ENCODE peak calls at places on chromosome 7, in ten cellular contexts. One of them, this sample, is unnamed.

GRCh38 chr7:130930260-130930659 is 196.3 kb upstream of the KLF14 start:
- DNase-seq in frontal cortex: no peak
- DNase-seq in neural crest cell: no peak
- DNase-seq in stimulated activated CD8-positive, alpha-beta memory T cell treated with anti-CD3 and anti-CD28 coated beads, Interleukin-4, amount 100 ng/mL, for 48 hours: peak
- DNase-seq in CD8-positive, alpha-beta T cell: peak
- DNase-seq in stimulated activated naive B cell treated with anti-CD40 and anti-IgM and Interleukin-4, amounts not matched to agents 10 μg/mL and 1 μg/mL and 100 μg/mL, for 72 hours: no peak
- DNase-seq in fibroblast of lung: no peak
- DNase-seq in NCI-H1105 treated with DMSO at 0.1 percent for 48 hours: no peak
- DNase-seq in endothelial cell: no peak
- DNase-seq in cardiac septum: no peak
- DNase-seq in this sample: no peak

GRCh38 chr7:27095897-27096755 is at the start of gene HOXA1:
- DNase-seq in CD8-positive, alpha-beta T cell: peak
- DNase-seq in cardiac septum: peak
- DNase-seq in stimulated activated CD8-positive, alpha-beta memory T cell treated with anti-CD3 and anti-CD28 coated beads, Interleukin-4, amount 100 ng/mL, for 48 hours: peak
- DNase-seq in frontal cortex: peak
- DNase-seq in stimulated activated naive B cell treated with anti-CD40 and anti-IgM and Interleukin-4, amounts not matched to agents 10 μg/mL and 1 μg/mL and 100 μg/mL, for 72 hours: peak
- DNase-seq in endothelial cell: peak
- DNase-seq in neural crest cell: peak
- DNase-seq in NCI-H1105 treated with DMSO at 0.1 percent for 48 hours: peak
- DNase-seq in fibroblast of lung: peak
- DNase-seq in this sample: peak

GRCh38 chr7:43513236-43513635 is 69.7 kb upstream of the STK17A start:
- DNase-seq in stimulated activated naive B cell treated with anti-CD40 and anti-IgM and Interleukin-4, amounts not matched to agents 10 μg/mL and 1 μg/mL and 100 μg/mL, for 72 hours: no peak
- DNase-seq in fibroblast of lung: no peak
- DNase-seq in cardiac septum: no peak
- DNase-seq in stimulated activated CD8-positive, alpha-beta memory T cell treated with anti-CD3 and anti-CD28 coated beads, Interleukin-4, amount 100 ng/mL, for 48 hours: no peak
- DNase-seq in CD8-positive, alpha-beta T cell: no peak
- DNase-seq in endothelial cell: no peak
- DNase-seq in neural crest cell: peak
- DNase-seq in NCI-H1105 treated with DMSO at 0.1 percent for 48 hours: peak
- DNase-seq in frontal cortex: peak
- DNase-seq in this sample: no peak

GRCh38 chr7:144827581-144828139 is 8.2 kb downstream of the TPK1 start:
- DNase-seq in cardiac septum: no peak
- DNase-seq in CD8-positive, alpha-beta T cell: no peak
- DNase-seq in fibroblast of lung: peak
- DNase-seq in neural crest cell: no peak
- DNase-seq in stimulated activated CD8-positive, alpha-beta memory T cell treated with anti-CD3 and anti-CD28 coated beads, Interleukin-4, amount 100 ng/mL, for 48 hours: no peak
- DNase-seq in stimulated activated naive B cell treated with anti-CD40 and anti-IgM and Interleukin-4, amounts not matched to agents 10 μg/mL and 1 μg/mL and 100 μg/mL, for 72 hours: no peak
- DNase-seq in frontal cortex: no peak
- DNase-seq in NCI-H1105 treated with DMSO at 0.1 percent for 48 hours: no peak
- DNase-seq in endothelial cell: no peak
- DNase-seq in this sample: no peak

GRCh38 chr7:14899065-14899464 is 3.5 kb downstream of the DGKB start:
- DNase-seq in CD8-positive, alpha-beta T cell: no peak
- DNase-seq in neural crest cell: no peak
- DNase-seq in endothelial cell: no peak
- DNase-seq in stimulated activated CD8-positive, alpha-beta memory T cell treated with anti-CD3 and anti-CD28 coated beads, Interleukin-4, amount 100 ng/mL, for 48 hours: no peak
- DNase-seq in fibroblast of lung: peak
- DNase-seq in stimulated activated naive B cell treated with anti-CD40 and anti-IgM and Interleukin-4, amounts not matched to agents 10 μg/mL and 1 μg/mL and 100 μg/mL, for 72 hours: no peak
- DNase-seq in cardiac septum: no peak
- DNase-seq in NCI-H1105 treated with DMSO at 0.1 percent for 48 hours: peak
- DNase-seq in frontal cortex: no peak
- DNase-seq in this sample: no peak

GRCh38 chr7:157671358-157672255 is 334.8 kb downstream of the DNAJB6 start:
- DNase-seq in fibroblast of lung: no peak
- DNase-seq in endothelial cell: no peak
- DNase-seq in CD8-positive, alpha-beta T cell: no peak
- DNase-seq in stimulated activated CD8-positive, alpha-beta memory T cell treated with anti-CD3 and anti-CD28 coated beads, Interleukin-4, amount 100 ng/mL, for 48 hours: no peak
- DNase-seq in neural crest cell: no peak
- DNase-seq in NCI-H1105 treated with DMSO at 0.1 percent for 48 hours: no peak
- DNase-seq in cardiac septum: peak
- DNase-seq in frontal cortex: no peak
- DNase-seq in stimulated activated naive B cell treated with anti-CD40 and anti-IgM and Interleukin-4, amounts not matched to agents 10 μg/mL and 1 μg/mL and 100 μg/mL, for 72 hours: no peak
- DNase-seq in this sample: no peak

GRCh38 chr7:116999316-116999715 is 46.0 kb downstream of the ST7 start:
- DNase-seq in stimulated activated naive B cell treated with anti-CD40 and anti-IgM and Interleukin-4, amounts not matched to agents 10 μg/mL and 1 μg/mL and 100 μg/mL, for 72 hours: no peak
- DNase-seq in neural crest cell: no peak
- DNase-seq in frontal cortex: no peak
- DNase-seq in CD8-positive, alpha-beta T cell: no peak
- DNase-seq in endothelial cell: no peak
- DNase-seq in NCI-H1105 treated with DMSO at 0.1 percent for 48 hours: no peak
- DNase-seq in cardiac septum: no peak
- DNase-seq in fibroblast of lung: peak
- DNase-seq in stimulated activated CD8-positive, alpha-beta memory T cell treated with anti-CD3 and anti-CD28 coated beads, Interleukin-4, amount 100 ng/mL, for 48 hours: no peak
- DNase-seq in this sample: no peak

GRCh38 chr7:128259131-128260056 is 18.3 kb downstream of the LEP start:
- DNase-seq in frontal cortex: no peak
- DNase-seq in endothelial cell: no peak
- DNase-seq in stimulated activated CD8-positive, alpha-beta memory T cell treated with anti-CD3 and anti-CD28 coated beads, Interleukin-4, amount 100 ng/mL, for 48 hours: no peak
- DNase-seq in stimulated activated naive B cell treated with anti-CD40 and anti-IgM and Interleukin-4, amounts not matched to agents 10 μg/mL and 1 μg/mL and 100 μg/mL, for 72 hours: no peak
- DNase-seq in fibroblast of lung: peak
- DNase-seq in cardiac septum: no peak
- DNase-seq in CD8-positive, alpha-beta T cell: no peak
- DNase-seq in NCI-H1105 treated with DMSO at 0.1 percent for 48 hours: no peak
- DNase-seq in neural crest cell: no peak
- DNase-seq in this sample: no peak

GRCh38 chr7:135204271-135204872 is 7.0 kb downstream of the WDR91 start:
- DNase-seq in fibroblast of lung: peak
- DNase-seq in NCI-H1105 treated with DMSO at 0.1 percent for 48 hours: no peak
- DNase-seq in stimulated activated naive B cell treated with anti-CD40 and anti-IgM and Interleukin-4, amounts not matched to agents 10 μg/mL and 1 μg/mL and 100 μg/mL, for 72 hours: no peak
- DNase-seq in frontal cortex: no peak
- DNase-seq in endothelial cell: no peak
- DNase-seq in cardiac septum: peak
- DNase-seq in neural crest cell: no peak
- DNase-seq in CD8-positive, alpha-beta T cell: no peak
- DNase-seq in stimulated activated CD8-positive, alpha-beta memory T cell treated with anti-CD3 and anti-CD28 coated beads, Interleukin-4, amount 100 ng/mL, for 48 hours: no peak
- DNase-seq in this sample: no peak

GRCh38 chr7:110407706-110408105 is 683.2 kb upstream of the LRRN3 start:
- DNase-seq in CD8-positive, alpha-beta T cell: no peak
- DNase-seq in stimulated activated CD8-positive, alpha-beta memory T cell treated with anti-CD3 and anti-CD28 coated beads, Interleukin-4, amount 100 ng/mL, for 48 hours: no peak
- DNase-seq in fibroblast of lung: peak
- DNase-seq in frontal cortex: no peak
- DNase-seq in cardiac septum: no peak
- DNase-seq in stimulated activated naive B cell treated with anti-CD40 and anti-IgM and Interleukin-4, amounts not matched to agents 10 μg/mL and 1 μg/mL and 100 μg/mL, for 72 hours: no peak
- DNase-seq in endothelial cell: no peak
- DNase-seq in NCI-H1105 treated with DMSO at 0.1 percent for 48 hours: no peak
- DNase-seq in neural crest cell: no peak
- DNase-seq in this sample: no peak

GRCh38 chr7:151439855-151440798 is at the start of gene CRYGN:
- DNase-seq in stimulated activated naive B cell treated with anti-CD40 and anti-IgM and Interleukin-4, amounts not matched to agents 10 μg/mL and 1 μg/mL and 100 μg/mL, for 72 hours: no peak
- DNase-seq in CD8-positive, alpha-beta T cell: no peak
- DNase-seq in stimulated activated CD8-positive, alpha-beta memory T cell treated with anti-CD3 and anti-CD28 coated beads, Interleukin-4, amount 100 ng/mL, for 48 hours: no peak
- DNase-seq in cardiac septum: no peak
- DNase-seq in fibroblast of lung: no peak
- DNase-seq in neural crest cell: no peak
- DNase-seq in frontal cortex: no peak
- DNase-seq in endothelial cell: no peak
- DNase-seq in NCI-H1105 treated with DMSO at 0.1 percent for 48 hours: no peak
- DNase-seq in this sample: no peak

GRCh38 chr7:40874756-40875155 is 740.0 kb downstream of the SUGCT start:
- DNase-seq in endothelial cell: no peak
- DNase-seq in stimulated activated CD8-positive, alpha-beta memory T cell treated with anti-CD3 and anti-CD28 coated beads, Interleukin-4, amount 100 ng/mL, for 48 hours: no peak
- DNase-seq in fibroblast of lung: no peak
- DNase-seq in stimulated activated naive B cell treated with anti-CD40 and anti-IgM and Interleukin-4, amounts not matched to agents 10 μg/mL and 1 μg/mL and 100 μg/mL, for 72 hours: no peak
- DNase-seq in cardiac septum: no peak
- DNase-seq in NCI-H1105 treated with DMSO at 0.1 percent for 48 hours: no peak
- DNase-seq in CD8-positive, alpha-beta T cell: no peak
- DNase-seq in frontal cortex: no peak
- DNase-seq in neural crest cell: no peak
- DNase-seq in this sample: no peak

GRCh38 chr7:134298902-134299683 is 17.6 kb downstream of the SLC35B4 start:
- DNase-seq in CD8-positive, alpha-beta T cell: no peak
- DNase-seq in neural crest cell: no peak
- DNase-seq in stimulated activated naive B cell treated with anti-CD40 and anti-IgM and Interleukin-4, amounts not matched to agents 10 μg/mL and 1 μg/mL and 100 μg/mL, for 72 hours: no peak
- DNase-seq in cardiac septum: no peak
- DNase-seq in frontal cortex: peak
- DNase-seq in stimulated activated CD8-positive, alpha-beta memory T cell treated with anti-CD3 and anti-CD28 coated beads, Interleukin-4, amount 100 ng/mL, for 48 hours: no peak
- DNase-seq in fibroblast of lung: peak
- DNase-seq in endothelial cell: no peak
- DNase-seq in NCI-H1105 treated with DMSO at 0.1 percent for 48 hours: peak
- DNase-seq in this sample: no peak

GRCh38 chr7:75928600-75928939 is 13.6 kb downstream of the POR start:
- DNase-seq in CD8-positive, alpha-beta T cell: peak
- DNase-seq in NCI-H1105 treated with DMSO at 0.1 percent for 48 hours: no peak
- DNase-seq in cardiac septum: no peak
- DNase-seq in endothelial cell: no peak
- DNase-seq in stimulated activated CD8-positive, alpha-beta memory T cell treated with anti-CD3 and anti-CD28 coated beads, Interleukin-4, amount 100 ng/mL, for 48 hours: no peak
- DNase-seq in stimulated activated naive B cell treated with anti-CD40 and anti-IgM and Interleukin-4, amounts not matched to agents 10 μg/mL and 1 μg/mL and 100 μg/mL, for 72 hours: peak
- DNase-seq in neural crest cell: no peak
- DNase-seq in fibroblast of lung: no peak
- DNase-seq in frontal cortex: no peak
- DNase-seq in this sample: no peak

GRCh38 chr7:119994928-119995327 is 278.0 kb upstream of the KCND2 start:
- DNase-seq in endothelial cell: no peak
- DNase-seq in fibroblast of lung: no peak
- DNase-seq in NCI-H1105 treated with DMSO at 0.1 percent for 48 hours: no peak
- DNase-seq in CD8-positive, alpha-beta T cell: no peak
- DNase-seq in neural crest cell: no peak
- DNase-seq in stimulated activated naive B cell treated with anti-CD40 and anti-IgM and Interleukin-4, amounts not matched to agents 10 μg/mL and 1 μg/mL and 100 μg/mL, for 72 hours: no peak
- DNase-seq in stimulated activated CD8-positive, alpha-beta memory T cell treated with anti-CD3 and anti-CD28 coated beads, Interleukin-4, amount 100 ng/mL, for 48 hours: no peak
- DNase-seq in cardiac septum: no peak
- DNase-seq in frontal cortex: no peak
- DNase-seq in this sample: no peak

GRCh38 chr7:111006691-111007090 is 84.2 kb upstream of the LRRN3 start:
- DNase-seq in frontal cortex: no peak
- DNase-seq in CD8-positive, alpha-beta T cell: no peak
- DNase-seq in fibroblast of lung: no peak
- DNase-seq in NCI-H1105 treated with DMSO at 0.1 percent for 48 hours: no peak
- DNase-seq in stimulated activated naive B cell treated with anti-CD40 and anti-IgM and Interleukin-4, amounts not matched to agents 10 μg/mL and 1 μg/mL and 100 μg/mL, for 72 hours: no peak
- DNase-seq in neural crest cell: no peak
- DNase-seq in endothelial cell: no peak
- DNase-seq in stimulated activated CD8-positive, alpha-beta memory T cell treated with anti-CD3 and anti-CD28 coated beads, Interleukin-4, amount 100 ng/mL, for 48 hours: no peak
- DNase-seq in cardiac septum: no peak
- DNase-seq in this sample: no peak

GRCh38 chr7:92754756-92755581 is 81.4 kb downstream of the CDK6 start:
- DNase-seq in CD8-positive, alpha-beta T cell: no peak
- DNase-seq in NCI-H1105 treated with DMSO at 0.1 percent for 48 hours: peak
- DNase-seq in endothelial cell: no peak
- DNase-seq in stimulated activated naive B cell treated with anti-CD40 and anti-IgM and Interleukin-4, amounts not matched to agents 10 μg/mL and 1 μg/mL and 100 μg/mL, for 72 hours: no peak
- DNase-seq in cardiac septum: no peak
- DNase-seq in neural crest cell: no peak
- DNase-seq in fibroblast of lung: no peak
- DNase-seq in stimulated activated CD8-positive, alpha-beta memory T cell treated with anti-CD3 and anti-CD28 coated beads, Interleukin-4, amount 100 ng/mL, for 48 hours: no peak
- DNase-seq in frontal cortex: peak
- DNase-seq in this sample: no peak

GRCh38 chr7:140209866-140210609 is 33.3 kb upstream of the KDM7A start:
- DNase-seq in CD8-positive, alpha-beta T cell: no peak
- DNase-seq in stimulated activated CD8-positive, alpha-beta memory T cell treated with anti-CD3 and anti-CD28 coated beads, Interleukin-4, amount 100 ng/mL, for 48 hours: peak
- DNase-seq in cardiac septum: no peak
- DNase-seq in frontal cortex: no peak
- DNase-seq in fibroblast of lung: no peak
- DNase-seq in neural crest cell: no peak
- DNase-seq in NCI-H1105 treated with DMSO at 0.1 percent for 48 hours: no peak
- DNase-seq in endothelial cell: no peak
- DNase-seq in stimulated activated naive B cell treated with anti-CD40 and anti-IgM and Interleukin-4, amounts not matched to agents 10 μg/mL and 1 μg/mL and 100 μg/mL, for 72 hours: peak
- DNase-seq in this sample: peak

GRCh38 chr7:129882531-129882930 is 70.2 kb downstream of the UBE2H start:
- DNase-seq in cardiac septum: no peak
- DNase-seq in frontal cortex: no peak
- DNase-seq in stimulated activated CD8-positive, alpha-beta memory T cell treated with anti-CD3 and anti-CD28 coated beads, Interleukin-4, amount 100 ng/mL, for 48 hours: no peak
- DNase-seq in endothelial cell: no peak
- DNase-seq in CD8-positive, alpha-beta T cell: no peak
- DNase-seq in neural crest cell: no peak
- DNase-seq in stimulated activated naive B cell treated with anti-CD40 and anti-IgM and Interleukin-4, amounts not matched to agents 10 μg/mL and 1 μg/mL and 100 μg/mL, for 72 hours: no peak
- DNase-seq in fibroblast of lung: no peak
- DNase-seq in NCI-H1105 treated with DMSO at 0.1 percent for 48 hours: no peak
- DNase-seq in this sample: no peak

GRCh38 chr7:37493810-37494209 is 45.1 kb upstream of the ELMO1 start:
- DNase-seq in fibroblast of lung: no peak
- DNase-seq in frontal cortex: no peak
- DNase-seq in NCI-H1105 treated with DMSO at 0.1 percent for 48 hours: no peak
- DNase-seq in neural crest cell: no peak
- DNase-seq in stimulated activated naive B cell treated with anti-CD40 and anti-IgM and Interleukin-4, amounts not matched to agents 10 μg/mL and 1 μg/mL and 100 μg/mL, for 72 hours: no peak
- DNase-seq in stimulated activated CD8-positive, alpha-beta memory T cell treated with anti-CD3 and anti-CD28 coated beads, Interleukin-4, amount 100 ng/mL, for 48 hours: no peak
- DNase-seq in CD8-positive, alpha-beta T cell: no peak
- DNase-seq in cardiac septum: no peak
- DNase-seq in endothelial cell: no peak
- DNase-seq in this sample: no peak

GRCh38 chr7:117090820-117091219 is 137.5 kb downstream of the ST7 start:
- DNase-seq in stimulated activated naive B cell treated with anti-CD40 and anti-IgM and Interleukin-4, amounts not matched to agents 10 μg/mL and 1 μg/mL and 100 μg/mL, for 72 hours: no peak
- DNase-seq in neural crest cell: no peak
- DNase-seq in fibroblast of lung: no peak
- DNase-seq in stimulated activated CD8-positive, alpha-beta memory T cell treated with anti-CD3 and anti-CD28 coated beads, Interleukin-4, amount 100 ng/mL, for 48 hours: no peak
- DNase-seq in cardiac septum: no peak
- DNase-seq in CD8-positive, alpha-beta T cell: no peak
- DNase-seq in NCI-H1105 treated with DMSO at 0.1 percent for 48 hours: no peak
- DNase-seq in endothelial cell: no peak
- DNase-seq in frontal cortex: no peak
- DNase-seq in this sample: no peak

GRCh38 chr7:107938448-107939250 is 47.7 kb downstream of the DLD start:
- DNase-seq in stimulated activated CD8-positive, alpha-beta memory T cell treated with anti-CD3 and anti-CD28 coated beads, Interleukin-4, amount 100 ng/mL, for 48 hours: no peak
- DNase-seq in frontal cortex: no peak
- DNase-seq in stimulated activated naive B cell treated with anti-CD40 and anti-IgM and Interleukin-4, amounts not matched to agents 10 μg/mL and 1 μg/mL and 100 μg/mL, for 72 hours: no peak
- DNase-seq in cardiac septum: no peak
- DNase-seq in NCI-H1105 treated with DMSO at 0.1 percent for 48 hours: no peak
- DNase-seq in fibroblast of lung: peak
- DNase-seq in endothelial cell: no peak
- DNase-seq in neural crest cell: no peak
- DNase-seq in CD8-positive, alpha-beta T cell: no peak
- DNase-seq in this sample: no peak

GRCh38 chr7:7499892-7500291 is 35.8 kb downstream of the COL28A1 start:
- DNase-seq in CD8-positive, alpha-beta T cell: no peak
- DNase-seq in endothelial cell: no peak
- DNase-seq in fibroblast of lung: no peak
- DNase-seq in neural crest cell: no peak
- DNase-seq in stimulated activated CD8-positive, alpha-beta memory T cell treated with anti-CD3 and anti-CD28 coated beads, Interleukin-4, amount 100 ng/mL, for 48 hours: no peak
- DNase-seq in frontal cortex: no peak
- DNase-seq in cardiac septum: no peak
- DNase-seq in NCI-H1105 treated with DMSO at 0.1 percent for 48 hours: no peak
- DNase-seq in stimulated activated naive B cell treated with anti-CD40 and anti-IgM and Interleukin-4, amounts not matched to agents 10 μg/mL and 1 μg/mL and 100 μg/mL, for 72 hours: no peak
- DNase-seq in this sample: no peak

GRCh38 chr7:107502154-107502553 is 32.3 kb downstream of the GPR22 start:
- DNase-seq in CD8-positive, alpha-beta T cell: no peak
- DNase-seq in cardiac septum: no peak
- DNase-seq in neural crest cell: no peak
- DNase-seq in endothelial cell: no peak
- DNase-seq in fibroblast of lung: no peak
- DNase-seq in stimulated activated CD8-positive, alpha-beta memory T cell treated with anti-CD3 and anti-CD28 coated beads, Interleukin-4, amount 100 ng/mL, for 48 hours: no peak
- DNase-seq in frontal cortex: no peak
- DNase-seq in NCI-H1105 treated with DMSO at 0.1 percent for 48 hours: no peak
- DNase-seq in stimulated activated naive B cell treated with anti-CD40 and anti-IgM and Interleukin-4, amounts not matched to agents 10 μg/mL and 1 μg/mL and 100 μg/mL, for 72 hours: no peak
- DNase-seq in this sample: no peak

GRCh38 chr7:74449809-74450397 is 3.8 kb upstream of the GTF2IRD1 start:
- DNase-seq in stimulated activated CD8-positive, alpha-beta memory T cell treated with anti-CD3 and anti-CD28 coated beads, Interleukin-4, amount 100 ng/mL, for 48 hours: peak
- DNase-seq in endothelial cell: peak
- DNase-seq in neural crest cell: peak
- DNase-seq in frontal cortex: peak
- DNase-seq in cardiac septum: no peak
- DNase-seq in NCI-H1105 treated with DMSO at 0.1 percent for 48 hours: no peak
- DNase-seq in fibroblast of lung: peak
- DNase-seq in CD8-positive, alpha-beta T cell: peak
- DNase-seq in stimulated activated naive B cell treated with anti-CD40 and anti-IgM and Interleukin-4, amounts not matched to agents 10 μg/mL and 1 μg/mL and 100 μg/mL, for 72 hours: peak
- DNase-seq in this sample: peak

GRCh38 chr7:92025260-92025659 is 84.6 kb downstream of the AKAP9 start:
- DNase-seq in stimulated activated naive B cell treated with anti-CD40 and anti-IgM and Interleukin-4, amounts not matched to agents 10 μg/mL and 1 μg/mL and 100 μg/mL, for 72 hours: no peak
- DNase-seq in endothelial cell: no peak
- DNase-seq in cardiac septum: no peak
- DNase-seq in fibroblast of lung: peak
- DNase-seq in CD8-positive, alpha-beta T cell: no peak
- DNase-seq in frontal cortex: no peak
- DNase-seq in neural crest cell: no peak
- DNase-seq in stimulated activated CD8-positive, alpha-beta memory T cell treated with anti-CD3 and anti-CD28 coated beads, Interleukin-4, amount 100 ng/mL, for 48 hours: no peak
- DNase-seq in NCI-H1105 treated with DMSO at 0.1 percent for 48 hours: no peak
- DNase-seq in this sample: no peak

GRCh38 chr7:151377406-151377805 is 32.4 kb downstream of the WDR86 start:
- DNase-seq in CD8-positive, alpha-beta T cell: no peak
- DNase-seq in endothelial cell: no peak
- DNase-seq in cardiac septum: peak
- DNase-seq in fibroblast of lung: no peak
- DNase-seq in frontal cortex: no peak
- DNase-seq in neural crest cell: no peak
- DNase-seq in stimulated activated naive B cell treated with anti-CD40 and anti-IgM and Interleukin-4, amounts not matched to agents 10 μg/mL and 1 μg/mL and 100 μg/mL, for 72 hours: no peak
- DNase-seq in NCI-H1105 treated with DMSO at 0.1 percent for 48 hours: no peak
- DNase-seq in stimulated activated CD8-positive, alpha-beta memory T cell treated with anti-CD3 and anti-CD28 coated beads, Interleukin-4, amount 100 ng/mL, for 48 hours: no peak
- DNase-seq in this sample: no peak

GRCh38 chr7:45588466-45588865 is 14.3 kb downstream of the ADCY1 start:
- DNase-seq in neural crest cell: no peak
- DNase-seq in endothelial cell: no peak
- DNase-seq in stimulated activated naive B cell treated with anti-CD40 and anti-IgM and Interleukin-4, amounts not matched to agents 10 μg/mL and 1 μg/mL and 100 μg/mL, for 72 hours: no peak
- DNase-seq in stimulated activated CD8-positive, alpha-beta memory T cell treated with anti-CD3 and anti-CD28 coated beads, Interleukin-4, amount 100 ng/mL, for 48 hours: no peak
- DNase-seq in CD8-positive, alpha-beta T cell: no peak
- DNase-seq in fibroblast of lung: no peak
- DNase-seq in NCI-H1105 treated with DMSO at 0.1 percent for 48 hours: no peak
- DNase-seq in frontal cortex: no peak
- DNase-seq in cardiac septum: no peak
- DNase-seq in this sample: no peak

This sample was measured in GM19239.